ENCODE peak calls at places on chromosomes 12 and 14, in six cellular contexts. One of them, this sample, is unnamed.

GRCh38 chr14:99727096-99727870 is 43.2 kb downstream of the CYP46A1 start:
- DNase-seq in T follicular helper cell: no peak
- DNase-seq in amniotic stem cell: no peak
- DNase-seq in activated CD4-positive, alpha-beta T cell treated with anti-CD3 and anti-CD28 coated beads, Interleukin-2, amount 50 U/mL, for 24 hours: no peak
- DNase-seq in effector CD4-positive, alpha-beta T cell: no peak
- DNase-seq in uterus: no peak
- DNase-seq in this sample: peak

GRCh38 chr14:103056322-103057027 is 874 bp downstream of the CDC42BPB start:
- DNase-seq in activated CD4-positive, alpha-beta T cell treated with anti-CD3 and anti-CD28 coated beads, Interleukin-2, amount 50 U/mL, for 24 hours: no peak
- DNase-seq in T follicular helper cell: no peak
- DNase-seq in effector CD4-positive, alpha-beta T cell: no peak
- DNase-seq in uterus: peak
- DNase-seq in amniotic stem cell: no peak
- DNase-seq in this sample: peak

GRCh38 chr12:50061946-50062725 is 4.7 kb downstream of the ASIC1 start:
- DNase-seq in effector CD4-positive, alpha-beta T cell: no peak
- DNase-seq in uterus: no peak
- DNase-seq in amniotic stem cell: no peak
- DNase-seq in activated CD4-positive, alpha-beta T cell treated with anti-CD3 and anti-CD28 coated beads, Interleukin-2, amount 50 U/mL, for 24 hours: no peak
- DNase-seq in T follicular helper cell: no peak
- DNase-seq in this sample: no peak

GRCh38 chr12:1844223-1844622 is 23.9 kb downstream of the LRTM2 start:
- DNase-seq in amniotic stem cell: no peak
- DNase-seq in effector CD4-positive, alpha-beta T cell: no peak
- DNase-seq in activated CD4-positive, alpha-beta T cell treated with anti-CD3 and anti-CD28 coated beads, Interleukin-2, amount 50 U/mL, for 24 hours: no peak
- DNase-seq in uterus: peak
- DNase-seq in T follicular helper cell: no peak
- DNase-seq in this sample: no peak

GRCh38 chr12:57049047-57049446 is 882 bp downstream of the MYO1A start:
- DNase-seq in uterus: no peak
- DNase-seq in T follicular helper cell: no peak
- DNase-seq in effector CD4-positive, alpha-beta T cell: no peak
- DNase-seq in activated CD4-positive, alpha-beta T cell treated with anti-CD3 and anti-CD28 coated beads, Interleukin-2, amount 50 U/mL, for 24 hours: no peak
- DNase-seq in amniotic stem cell: no peak
- DNase-seq in this sample: no peak

GRCh38 chr14:104293851-104294627 is 155.7 kb downstream of the KIF26A start:
- DNase-seq in activated CD4-positive, alpha-beta T cell treated with anti-CD3 and anti-CD28 coated beads, Interleukin-2, amount 50 U/mL, for 24 hours: no peak
- DNase-seq in effector CD4-positive, alpha-beta T cell: no peak
- DNase-seq in uterus: no peak
- DNase-seq in T follicular helper cell: no peak
- DNase-seq in amniotic stem cell: no peak
- DNase-seq in this sample: peak

GRCh38 chr12:123788541-123788940 is 26.4 kb downstream of the DNAH10 start:
- DNase-seq in amniotic stem cell: no peak
- DNase-seq in T follicular helper cell: no peak
- DNase-seq in effector CD4-positive, alpha-beta T cell: no peak
- DNase-seq in activated CD4-positive, alpha-beta T cell treated with anti-CD3 and anti-CD28 coated beads, Interleukin-2, amount 50 U/mL, for 24 hours: no peak
- DNase-seq in uterus: no peak
- DNase-seq in this sample: no peak

GRCh38 chr12:5624873-5625272 is 193.0 kb downstream of the NTF3 start:
- DNase-seq in activated CD4-positive, alpha-beta T cell treated with anti-CD3 and anti-CD28 coated beads, Interleukin-2, amount 50 U/mL, for 24 hours: no peak
- DNase-seq in amniotic stem cell: no peak
- DNase-seq in uterus: no peak
- DNase-seq in T follicular helper cell: no peak
- DNase-seq in effector CD4-positive, alpha-beta T cell: no peak
- DNase-seq in this sample: no peak

GRCh38 chr14:94423465-94424056 is 29.0 kb downstream of the SERPINA11 start:
- DNase-seq in amniotic stem cell: peak
- DNase-seq in effector CD4-positive, alpha-beta T cell: no peak
- DNase-seq in uterus: peak
- DNase-seq in T follicular helper cell: no peak
- DNase-seq in activated CD4-positive, alpha-beta T cell treated with anti-CD3 and anti-CD28 coated beads, Interleukin-2, amount 50 U/mL, for 24 hours: peak
- DNase-seq in this sample: peak

GRCh38 chr14:38103542-38104225 is 104.0 kb upstream of the SSTR1 start:
- DNase-seq in amniotic stem cell: no peak
- DNase-seq in activated CD4-positive, alpha-beta T cell treated with anti-CD3 and anti-CD28 coated beads, Interleukin-2, amount 50 U/mL, for 24 hours: no peak
- DNase-seq in T follicular helper cell: no peak
- DNase-seq in uterus: no peak
- DNase-seq in effector CD4-positive, alpha-beta T cell: no peak
- DNase-seq in this sample: no peak

GRCh38 chr14:26925876-26926584 is 328.2 kb upstream of the NOVA1 start:
- DNase-seq in effector CD4-positive, alpha-beta T cell: no peak
- DNase-seq in amniotic stem cell: no peak
- DNase-seq in uterus: no peak
- DNase-seq in activated CD4-positive, alpha-beta T cell treated with anti-CD3 and anti-CD28 coated beads, Interleukin-2, amount 50 U/mL, for 24 hours: no peak
- DNase-seq in T follicular helper cell: no peak
- DNase-seq in this sample: no peak